ENCODE peak calls at places on chromosomes 3 and 15, in ten cellular contexts. V, P, B, W, C, Y, N, X, D and O are unnamed samples.

GRCh38 chr3:171374661-171375285 is 85.4 kb downstream of the TNIK start:
- DNase-seq in W (no peak), D (no peak), B (no peak), V (no peak), X (no peak), C (no peak), Y (no peak), P (no peak), N (no peak), O (no peak)

GRCh38 chr3:9901967-9902366 is 681 bp upstream of the IL17RE start:
- DNase-seq in X (peak; percentile 50), V (no peak), N (no peak), D (no peak), C (no peak), P (no peak), B (no peak), W (no peak), Y (peak; percentile 35), O (no peak)

GRCh38 chr3:141525813-141526212 is 39.0 kb downstream of the RASA2 start:
- DNase-seq in X (no peak), D (no peak), C (no peak), V (no peak), Y (no peak), N (no peak), B (no peak), W (no peak), P (no peak), O (no peak)

GRCh38 chr3:2024037-2024436 is 74.6 kb upstream of the CNTN4 start:
- DNase-seq in P (no peak), N (no peak), Y (no peak), V (no peak), X (no peak), W (no peak), C (no peak), B (no peak), D (no peak), O (no peak)

GRCh38 chr3:125165189-125165947 is 47.2 kb downstream of the SLC12A8 start:
- DNase-seq in C (no peak), D (peak; percentile 47), W (no peak), N (peak; percentile 61), P (peak; percentile 81), X (no peak), B (peak; percentile 50), Y (no peak), V (no peak), O (no peak)

GRCh38 chr15:82132742-82133141 is 86.9 kb upstream of the MEX3B start:
- DNase-seq in V (no peak), P (no peak), W (peak; percentile 65), D (no peak), B (no peak), Y (no peak), X (no peak), N (no peak), C (no peak), O (no peak)

GRCh38 chr15:60718661-60719069 is 239.7 kb upstream of the ICE2 start:
- DNase-seq in B (no peak), C (no peak), Y (no peak), V (no peak), W (no peak), N (no peak), D (no peak), X (no peak), P (no peak), O (no peak)

GRCh38 chr3:66144792-66145733 is 75.7 kb upstream of the SLC25A26 start:
- DNase-seq in C (no peak), N (no peak), W (no peak), D (no peak), V (no peak), Y (no peak), B (no peak), X (no peak), P (no peak), O (no peak)

DNA sequence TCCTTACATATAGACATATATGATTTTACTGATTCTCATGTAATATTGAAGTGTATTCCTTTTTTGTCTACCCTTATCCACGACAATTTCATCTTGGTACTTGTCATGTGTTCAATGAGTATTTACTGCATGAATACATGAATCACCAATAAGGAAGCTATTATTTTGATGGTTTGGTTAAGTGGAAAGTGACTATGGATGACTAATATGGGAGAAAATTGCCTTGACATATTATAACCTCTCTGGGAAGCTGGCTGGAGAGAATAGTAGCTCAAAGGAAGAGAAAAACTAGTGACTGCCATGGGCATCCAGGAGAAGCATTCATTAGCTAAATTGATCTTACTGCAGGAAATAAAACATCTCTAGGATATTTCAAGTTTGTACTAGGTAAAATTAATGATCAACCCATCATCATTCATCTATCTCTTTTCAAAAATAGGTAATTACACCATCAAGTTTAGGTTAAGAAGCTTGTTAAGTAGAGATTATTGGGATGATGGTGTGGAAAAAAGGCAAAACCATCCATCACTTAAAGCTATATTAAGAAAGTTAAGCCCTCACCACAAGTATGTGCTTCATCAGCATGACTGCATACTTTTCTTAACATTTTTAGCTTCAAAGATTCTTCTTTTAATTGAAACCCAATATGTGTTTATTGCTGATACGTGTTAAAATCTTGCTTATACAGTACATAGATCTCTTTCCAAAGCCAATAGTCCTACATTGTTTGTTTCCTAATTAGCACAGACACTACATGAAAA is 455.2 kb upstream of the ARPP21 start:
- DNase-seq in X (no peak), W (no peak), N (no peak), D (no peak), P (no peak), B (no peak), V (no peak), C (no peak), Y (no peak), O (no peak)
- H3K9me3 ChIP-seq in X (peaks cover 8% of the 10 kb centered on the region), W (peaks cover 2% of the 10 kb centered on the region), N (peaks cover 9% of the 10 kb centered on the region), D (peaks cover 17% of the 10 kb centered on the region), P (no peaks in the 10 kb centered on the region), B (peaks cover 43% of the 10 kb centered on the region), V (no peaks in the 10 kb centered on the region), C (no peaks in the 10 kb centered on the region), Y (no peaks in the 10 kb centered on the region), O (no peaks in the 10 kb centered on the region)

GRCh38 chr3:41126475-41126874 is 72.8 kb upstream of the CTNNB1 start:
- DNase-seq in Y (no peak), D (no peak), V (no peak), N (no peak), X (no peak), C (no peak), B (no peak), P (no peak), W (no peak), O (no peak)

GRCh38 chr3:41127414-41127813 is 71.9 kb upstream of the CTNNB1 start:
- DNase-seq in C (no peak), P (no peak), V (no peak), D (no peak), X (no peak), Y (no peak), W (no peak), B (no peak), N (no peak), O (no peak)

GRCh38 chr3:41125258-41125657 is 74.0 kb upstream of the CTNNB1 start:
- DNase-seq in V (no peak), D (no peak), P (no peak), B (no peak), X (no peak), W (no peak), C (no peak), Y (no peak), N (no peak), O (no peak)

GRCh38 chr3:41129731-41130130 is 69.6 kb upstream of the CTNNB1 start:
- DNase-seq in W (no peak), V (no peak), D (no peak), P (no peak), X (no peak), N (no peak), C (no peak), Y (no peak), B (no peak), O (no peak)

DNA sequence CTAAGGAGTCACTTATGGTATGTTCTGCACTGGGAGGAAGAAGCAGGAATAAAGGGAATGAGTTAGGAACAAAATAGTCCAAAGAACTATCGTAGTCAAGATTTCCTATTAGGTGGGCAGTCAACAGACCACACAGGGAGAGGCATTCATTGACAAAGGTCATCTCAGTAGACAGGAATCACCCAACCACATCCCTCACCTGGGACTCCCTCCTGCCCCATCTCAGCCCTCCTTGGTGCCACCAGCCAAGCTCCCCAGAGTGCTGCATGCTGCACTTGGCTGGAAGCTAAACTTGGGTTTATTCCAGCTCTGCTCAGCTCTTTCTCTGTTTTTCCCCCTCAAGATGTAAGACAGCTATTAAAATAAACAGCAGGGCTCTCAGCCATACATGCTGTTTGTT is 72.3 kb upstream of the CTNNB1 start:
- DNase-seq in B (no peak), P (no peak), Y (no peak), D (no peak), V (no peak), W (no peak), X (no peak), N (no peak), C (no peak), O (no peak)
- H3K9me3 ChIP-seq in B (peaks cover 34% of the 10 kb centered on the region), P (peaks cover 4% of the 10 kb centered on the region), Y (no peaks in the 10 kb centered on the region), D (peaks cover 22% of the 10 kb centered on the region), V (peaks cover 18% of the 10 kb centered on the region), W (no peaks in the 10 kb centered on the region), X (peaks cover 4% of the 10 kb centered on the region), N (peaks cover 26% of the 10 kb centered on the region), C (no peaks in the 10 kb centered on the region), O (no peaks in the 10 kb centered on the region)

GRCh38 chr15:22236469-22236868 is 156.1 kb downstream of the OR4M2 start:
- DNase-seq in P (no peak), N (no peak), V (no peak), D (no peak), B (no peak), Y (no peak), X (no peak), C (no peak), W (no peak), O (no peak)

GRCh38 chr15:22229971-22230815 is 149.9 kb downstream of the OR4M2 start:
- DNase-seq in X (no peak), P (no peak), B (no peak), N (no peak), Y (no peak), C (no peak), D (no peak), W (no peak), V (no peak), O (no peak)

GRCh38 chr15:22227961-22228762 is 147.8 kb downstream of the OR4M2 start:
- DNase-seq in P (no peak), X (no peak), Y (no peak), B (no peak), N (no peak), C (no peak), D (no peak), V (no peak), W (no peak), O (no peak)

GRCh38 chr15:22231603-22232002 is 151.3 kb downstream of the OR4M2 start:
- DNase-seq in B (no peak), X (no peak), Y (no peak), N (no peak), P (no peak), C (no peak), V (no peak), W (no peak), D (no peak), O (no peak)

GRCh38 chr15:22232675-22233074 is 152.3 kb downstream of the OR4M2 start:
- DNase-seq in P (no peak), X (no peak), N (no peak), D (no peak), C (no peak), V (no peak), W (no peak), Y (no peak), B (no peak), O (no peak)
- H3K9me3 ChIP-seq in P (no peaks in the 10 kb centered on the region), X (no peaks in the 10 kb centered on the region), N (no peaks in the 10 kb centered on the region), D (no peaks in the 10 kb centered on the region), C (no peaks in the 10 kb centered on the region), V (no peaks in the 10 kb centered on the region), W (peaks cover 82% of the 10 kb centered on the region), Y (no peaks in the 10 kb centered on the region), B (no peaks in the 10 kb centered on the region), O (no peaks in the 10 kb centered on the region)

GRCh38 chr3:29279830-29280229 is 1.0 kb upstream of the RBMS3 start:
- DNase-seq in N (no peak), D (no peak), V (no peak), Y (no peak), X (no peak), C (no peak), W (no peak), P (peak; percentile 67), B (peak; percentile 22), O (no peak)

GRCh38 chr3:29281265-29282228 is 676 bp downstream of the RBMS3 start:
- DNase-seq in W (no peak), Y (no peak), X (no peak), C (no peak), V (no peak), N (peak; percentile 32), P (peak; percentile 51), D (no peak), B (peak; percentile 10), O (no peak)

GRCh38 chr3:29277249-29277648 is 3.6 kb upstream of the RBMS3 start:
- DNase-seq in Y (no peak), N (no peak), V (no peak), D (no peak), P (no peak), W (no peak), C (no peak), B (no peak), X (no peak), O (no peak)

GRCh38 chr3:29280675-29281264 is at the start of gene RBMS3:
- DNase-seq in D (peak; percentile 79), X (peak; percentile 24), N (peak; percentile 94), C (no peak), W (peak; percentile 91), Y (no peak), P (peak; percentile 94), B (peak; percentile 84), V (peak; percentile 75), O (no peak)

DNA sequence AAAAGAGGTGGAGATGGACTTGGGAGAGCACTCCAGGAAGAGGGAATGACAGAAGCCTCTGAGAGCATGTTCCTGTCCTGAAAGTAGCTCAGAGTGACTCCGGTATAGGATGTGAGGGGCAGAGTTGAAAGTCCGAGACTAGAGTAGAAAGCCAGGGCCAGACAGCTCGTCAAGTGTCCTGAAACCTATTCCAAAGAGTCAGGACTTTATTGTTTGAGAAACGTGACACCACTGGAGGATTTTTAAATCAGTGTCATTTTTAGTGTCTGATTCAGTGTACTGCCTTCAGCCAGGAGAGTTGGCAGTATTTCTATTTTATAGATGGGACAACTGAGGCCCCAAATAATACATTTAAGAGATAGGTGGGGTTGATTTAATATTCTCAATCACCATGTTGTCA is 1.6 kb upstream of the RBMS3 start:
- DNase-seq in Y (no peak), V (no peak), W (no peak), C (no peak), D (no peak), X (no peak), N (no peak), P (peak; percentile 36), B (no peak), O (no peak)
- H3K9me3 ChIP-seq in Y (no peaks in the 10 kb centered on the region), V (no peaks in the 10 kb centered on the region), W (no peaks in the 10 kb centered on the region), C (no peaks in the 10 kb centered on the region), D (no peaks in the 10 kb centered on the region), X (no peaks in the 10 kb centered on the region), N (no peaks in the 10 kb centered on the region), P (no peaks in the 10 kb centered on the region), B (no peaks in the 10 kb centered on the region), O (no peaks in the 10 kb centered on the region)